ENCODE peak calls at places on chromosome 13, in ten cellular contexts. One of them, this sample, is unnamed. For H3K27me3, the result is how much of the 10 kb centered on the place peaks cover.

GRCh38 chr13:110208116-110208515 is 98.8 kb downstream of the COL4A1 start:
- DNase-seq in bronchial epithelial cell: no peak
- DNase-seq in IMR-90: no peak
- DNase-seq in AG04450: no peak
- DNase-seq in adipocyte: no peak
- DNase-seq in mammary epithelial cell: no peak
- DNase-seq in naive thymus-derived CD4-positive, alpha-beta T cell: no peak
- DNase-seq in colonic mucosa: no peak
- DNase-seq in left lung: no peak
- DNase-seq in tibial nerve: no peak
- DNase-seq in this sample: no peak

GRCh38 chr13:113639661-113640262 is 18.2 kb downstream of the ATP4B start:
- DNase-seq in bronchial epithelial cell: no peak
- DNase-seq in IMR-90: no peak
- DNase-seq in AG04450: no peak
- DNase-seq in adipocyte: no peak
- DNase-seq in mammary epithelial cell: no peak
- DNase-seq in naive thymus-derived CD4-positive, alpha-beta T cell: no peak
- DNase-seq in colonic mucosa: no peak
- DNase-seq in left lung: peak
- DNase-seq in tibial nerve: peak
- DNase-seq in this sample: no peak

GRCh38 chr13:113559901-113560644 is 24.5 kb upstream of the TFDP1 start:
- DNase-seq in bronchial epithelial cell: no peak
- DNase-seq in IMR-90: no peak
- DNase-seq in AG04450: no peak
- DNase-seq in adipocyte: no peak
- DNase-seq in mammary epithelial cell: no peak
- DNase-seq in naive thymus-derived CD4-positive, alpha-beta T cell: no peak
- DNase-seq in colonic mucosa: peak
- DNase-seq in left lung: no peak
- DNase-seq in tibial nerve: no peak
- DNase-seq in this sample: no peak

GRCh38 chr13:73985789-73986188 is 148.4 kb downstream of the KLF12 start:
- DNase-seq in bronchial epithelial cell: no peak
- DNase-seq in IMR-90: no peak
- DNase-seq in AG04450: no peak
- DNase-seq in adipocyte: no peak
- DNase-seq in mammary epithelial cell: no peak
- DNase-seq in naive thymus-derived CD4-positive, alpha-beta T cell: peak
- DNase-seq in colonic mucosa: no peak
- DNase-seq in left lung: no peak
- DNase-seq in tibial nerve: no peak
- DNase-seq in this sample: no peak

GRCh38 chr13:45367358-45367757 is 26.4 kb upstream of the TPT1 start:
- DNase-seq in bronchial epithelial cell: peak
- DNase-seq in IMR-90: peak
- DNase-seq in AG04450: peak
- DNase-seq in adipocyte: peak
- DNase-seq in mammary epithelial cell: peak
- DNase-seq in naive thymus-derived CD4-positive, alpha-beta T cell: peak
- DNase-seq in colonic mucosa: peak
- DNase-seq in left lung: peak
- DNase-seq in tibial nerve: no peak
- DNase-seq in this sample: peak

GRCh38 chr13:110137677-110138008 is 169.3 kb downstream of the COL4A1 start:
- DNase-seq in bronchial epithelial cell: no peak
- DNase-seq in IMR-90: no peak
- DNase-seq in AG04450: no peak
- DNase-seq in adipocyte: peak
- DNase-seq in mammary epithelial cell: no peak
- DNase-seq in naive thymus-derived CD4-positive, alpha-beta T cell: no peak
- DNase-seq in colonic mucosa: peak
- DNase-seq in left lung: peak
- DNase-seq in tibial nerve: no peak
- DNase-seq in this sample: no peak

GRCh38 chr13:100826441-100826840 is 151.8 kb upstream of the TMTC4 start:
- DNase-seq in bronchial epithelial cell: no peak
- DNase-seq in IMR-90: no peak
- DNase-seq in AG04450: no peak
- DNase-seq in adipocyte: no peak
- DNase-seq in mammary epithelial cell: no peak
- DNase-seq in naive thymus-derived CD4-positive, alpha-beta T cell: no peak
- DNase-seq in colonic mucosa: no peak
- DNase-seq in left lung: no peak
- DNase-seq in tibial nerve: no peak
- DNase-seq in this sample: no peak

GRCh38 chr13:110628952-110629701 is 13.8 kb downstream of the NAXD start:
- DNase-seq in bronchial epithelial cell: no peak
- DNase-seq in IMR-90: no peak
- DNase-seq in AG04450: no peak
- DNase-seq in adipocyte: no peak
- DNase-seq in mammary epithelial cell: no peak
- DNase-seq in naive thymus-derived CD4-positive, alpha-beta T cell: no peak
- DNase-seq in colonic mucosa: no peak
- DNase-seq in left lung: no peak
- DNase-seq in tibial nerve: no peak
- DNase-seq in this sample: no peak

GRCh38 chr13:48155850-48156249 is 60.9 kb upstream of the MED4 start:
- DNase-seq in bronchial epithelial cell: peak
- DNase-seq in IMR-90: peak
- DNase-seq in AG04450: no peak
- DNase-seq in adipocyte: peak
- DNase-seq in mammary epithelial cell: peak
- DNase-seq in naive thymus-derived CD4-positive, alpha-beta T cell: peak
- DNase-seq in colonic mucosa: no peak
- DNase-seq in left lung: no peak
- DNase-seq in tibial nerve: no peak
- DNase-seq in this sample: no peak

GRCh38 chr13:48158915-48159314 is 64.0 kb upstream of the MED4 start:
- DNase-seq in bronchial epithelial cell: peak
- DNase-seq in IMR-90: no peak
- DNase-seq in AG04450: no peak
- DNase-seq in adipocyte: no peak
- DNase-seq in mammary epithelial cell: no peak
- DNase-seq in naive thymus-derived CD4-positive, alpha-beta T cell: no peak
- DNase-seq in colonic mucosa: no peak
- DNase-seq in left lung: peak
- DNase-seq in tibial nerve: no peak
- DNase-seq in this sample: no peak

GRCh38 chr13:48154671-48155070 is 59.8 kb upstream of the MED4 start:
- DNase-seq in bronchial epithelial cell: no peak
- DNase-seq in IMR-90: no peak
- DNase-seq in AG04450: no peak
- DNase-seq in adipocyte: no peak
- DNase-seq in mammary epithelial cell: no peak
- DNase-seq in naive thymus-derived CD4-positive, alpha-beta T cell: no peak
- DNase-seq in colonic mucosa: no peak
- DNase-seq in left lung: no peak
- DNase-seq in tibial nerve: no peak
- DNase-seq in this sample: no peak

GRCh38 chr13:48158290-48158689 is 63.4 kb upstream of the MED4 start:
- DNase-seq in bronchial epithelial cell: peak
- DNase-seq in IMR-90: no peak
- DNase-seq in AG04450: no peak
- DNase-seq in adipocyte: no peak
- DNase-seq in mammary epithelial cell: peak
- DNase-seq in naive thymus-derived CD4-positive, alpha-beta T cell: no peak
- DNase-seq in colonic mucosa: no peak
- DNase-seq in left lung: peak
- DNase-seq in tibial nerve: no peak
- DNase-seq in this sample: no peak

DNA sequence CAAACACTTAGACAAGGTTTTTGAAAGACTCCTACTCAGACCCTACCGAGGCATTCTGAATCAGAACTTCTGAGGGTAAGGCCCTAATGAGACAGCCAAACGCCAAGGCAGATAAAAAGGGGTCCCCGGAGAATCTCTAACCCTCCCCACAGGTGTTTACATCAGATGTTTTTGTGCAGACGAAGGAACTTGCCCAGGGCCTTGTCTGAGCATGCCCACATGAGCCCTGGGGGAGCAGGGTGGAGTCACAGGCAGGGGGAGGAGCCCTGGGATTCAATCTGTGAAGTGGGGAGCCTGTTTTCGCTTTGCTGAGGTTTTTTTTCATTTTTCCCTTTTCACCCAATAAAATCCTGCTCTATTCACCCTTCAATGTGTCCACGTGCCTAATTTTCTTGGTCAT is 61.6 kb upstream of the MED4 start:
- DNase-seq in bronchial epithelial cell: peak
- DNase-seq in IMR-90: no peak
- DNase-seq in AG04450: no peak
- DNase-seq in adipocyte: no peak
- DNase-seq in mammary epithelial cell: peak
- DNase-seq in naive thymus-derived CD4-positive, alpha-beta T cell: peak
- DNase-seq in colonic mucosa: peak
- DNase-seq in left lung: peak
- DNase-seq in tibial nerve: no peak
- DNase-seq in this sample: no peak
- H3K4me3 ChIP-seq in bronchial epithelial cell: no peak
- H3K4me3 ChIP-seq in IMR-90: no peak
- H3K4me3 ChIP-seq in AG04450: no peak
- H3K4me3 ChIP-seq in adipocyte: no peak
- H3K4me3 ChIP-seq in mammary epithelial cell: no peak
- H3K4me3 ChIP-seq in naive thymus-derived CD4-positive, alpha-beta T cell: peak
- H3K4me3 ChIP-seq in colonic mucosa: no peak
- H3K4me3 ChIP-seq in left lung: no peak
- H3K4me3 ChIP-seq in tibial nerve: no peak
- H3K4me3 ChIP-seq in this sample: no peak

GRCh38 chr13:78600317-78600899 is 2.9 kb downstream of the POU4F1 start:
- DNase-seq in bronchial epithelial cell: no peak
- DNase-seq in IMR-90: no peak
- DNase-seq in AG04450: no peak
- DNase-seq in adipocyte: no peak
- DNase-seq in mammary epithelial cell: no peak
- DNase-seq in naive thymus-derived CD4-positive, alpha-beta T cell: no peak
- DNase-seq in colonic mucosa: no peak
- DNase-seq in left lung: no peak
- DNase-seq in tibial nerve: no peak
- DNase-seq in this sample: no peak

GRCh38 chr13:78601124-78601885 is 2.0 kb downstream of the POU4F1 start:
- DNase-seq in bronchial epithelial cell: no peak
- DNase-seq in IMR-90: peak
- DNase-seq in AG04450: no peak
- DNase-seq in adipocyte: no peak
- DNase-seq in mammary epithelial cell: no peak
- DNase-seq in naive thymus-derived CD4-positive, alpha-beta T cell: no peak
- DNase-seq in colonic mucosa: no peak
- DNase-seq in left lung: no peak
- DNase-seq in tibial nerve: no peak
- DNase-seq in this sample: no peak

GRCh38 chr13:78603240-78603947 is at the start of gene POU4F1:
- DNase-seq in bronchial epithelial cell: peak
- DNase-seq in IMR-90: peak
- DNase-seq in AG04450: no peak
- DNase-seq in adipocyte: no peak
- DNase-seq in mammary epithelial cell: peak
- DNase-seq in naive thymus-derived CD4-positive, alpha-beta T cell: no peak
- DNase-seq in colonic mucosa: peak
- DNase-seq in left lung: no peak
- DNase-seq in tibial nerve: no peak
- DNase-seq in this sample: peak

GRCh38 chr13:78601886-78602560 is 1.3 kb downstream of the POU4F1 start:
- DNase-seq in bronchial epithelial cell: no peak
- DNase-seq in IMR-90: no peak
- DNase-seq in AG04450: no peak
- DNase-seq in adipocyte: no peak
- DNase-seq in mammary epithelial cell: no peak
- DNase-seq in naive thymus-derived CD4-positive, alpha-beta T cell: no peak
- DNase-seq in colonic mucosa: no peak
- DNase-seq in left lung: no peak
- DNase-seq in tibial nerve: no peak
- DNase-seq in this sample: no peak

DNA sequence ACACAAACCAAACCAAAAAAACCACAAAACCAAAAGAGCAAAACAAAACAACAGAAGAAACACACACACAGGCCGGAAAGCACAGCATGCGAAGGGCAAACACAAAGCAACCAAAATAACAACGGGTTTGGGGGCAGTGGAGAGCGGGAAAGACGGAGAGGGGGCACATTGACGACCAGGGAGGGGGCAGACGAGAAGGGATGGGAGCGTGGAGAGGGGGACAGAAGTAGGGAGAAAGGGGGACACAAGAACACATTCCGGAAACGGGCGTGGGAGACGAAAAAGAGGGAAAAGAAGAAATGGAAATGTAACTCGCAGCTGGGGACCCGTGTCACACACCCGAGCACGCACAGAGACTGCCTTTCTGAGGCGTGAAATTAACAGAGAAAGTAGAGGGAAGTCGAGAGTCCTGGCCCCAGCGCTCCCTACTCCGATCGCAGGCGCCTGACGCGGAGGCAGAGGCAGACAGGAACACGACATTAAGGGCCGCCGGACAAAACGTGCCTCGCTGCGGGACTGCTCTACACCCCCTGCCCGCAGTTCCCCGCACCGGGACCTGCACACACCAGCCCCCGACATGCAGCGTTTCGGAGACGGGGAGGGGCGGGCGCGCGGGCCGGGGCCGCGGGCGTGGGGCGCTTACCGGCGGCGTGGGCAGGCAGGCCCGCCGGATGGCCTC is 652 bp downstream of the POU4F1 start:
- DNase-seq in bronchial epithelial cell: no peak
- DNase-seq in IMR-90: no peak
- DNase-seq in AG04450: no peak
- DNase-seq in adipocyte: no peak
- DNase-seq in mammary epithelial cell: no peak
- DNase-seq in naive thymus-derived CD4-positive, alpha-beta T cell: no peak
- DNase-seq in colonic mucosa: no peak
- DNase-seq in left lung: no peak
- DNase-seq in tibial nerve: no peak
- DNase-seq in this sample: no peak
- H3K27me3 ChIP-seq in bronchial epithelial cell: half or more
- H3K27me3 ChIP-seq in IMR-90: half or more
- H3K27me3 ChIP-seq in AG04450: half or more
- H3K27me3 ChIP-seq in adipocyte: half or more
- H3K27me3 ChIP-seq in mammary epithelial cell: half or more
- H3K27me3 ChIP-seq in naive thymus-derived CD4-positive, alpha-beta T cell: half or more
- H3K27me3 ChIP-seq in colonic mucosa: half or more
- H3K27me3 ChIP-seq in left lung: half or more
- H3K27me3 ChIP-seq in tibial nerve: half or more
- H3K27me3 ChIP-seq in this sample: half or more

GRCh38 chr13:40304391-40304790 is 362.1 kb downstream of the FOXO1 start:
- DNase-seq in bronchial epithelial cell: no peak
- DNase-seq in IMR-90: no peak
- DNase-seq in AG04450: no peak
- DNase-seq in adipocyte: no peak
- DNase-seq in mammary epithelial cell: no peak
- DNase-seq in naive thymus-derived CD4-positive, alpha-beta T cell: no peak
- DNase-seq in colonic mucosa: no peak
- DNase-seq in left lung: no peak
- DNase-seq in tibial nerve: no peak
- DNase-seq in this sample: no peak

GRCh38 chr13:40306817-40307216 is 359.6 kb downstream of the FOXO1 start:
- DNase-seq in bronchial epithelial cell: peak
- DNase-seq in IMR-90: no peak
- DNase-seq in AG04450: no peak
- DNase-seq in adipocyte: no peak
- DNase-seq in mammary epithelial cell: peak
- DNase-seq in naive thymus-derived CD4-positive, alpha-beta T cell: no peak
- DNase-seq in colonic mucosa: no peak
- DNase-seq in left lung: no peak
- DNase-seq in tibial nerve: no peak
- DNase-seq in this sample: no peak

GRCh38 chr13:40302351-40302750 is 364.1 kb downstream of the FOXO1 start:
- DNase-seq in bronchial epithelial cell: no peak
- DNase-seq in IMR-90: no peak
- DNase-seq in AG04450: no peak
- DNase-seq in adipocyte: no peak
- DNase-seq in mammary epithelial cell: no peak
- DNase-seq in naive thymus-derived CD4-positive, alpha-beta T cell: no peak
- DNase-seq in colonic mucosa: no peak
- DNase-seq in left lung: no peak
- DNase-seq in tibial nerve: no peak
- DNase-seq in this sample: no peak
- H3K4me3 ChIP-seq in bronchial epithelial cell: no peak
- H3K4me3 ChIP-seq in IMR-90: no peak
- H3K4me3 ChIP-seq in AG04450: no peak
- H3K4me3 ChIP-seq in adipocyte: no peak
- H3K4me3 ChIP-seq in mammary epithelial cell: no peak
- H3K4me3 ChIP-seq in naive thymus-derived CD4-positive, alpha-beta T cell: no peak
- H3K4me3 ChIP-seq in colonic mucosa: no peak
- H3K4me3 ChIP-seq in left lung: no peak
- H3K4me3 ChIP-seq in tibial nerve: no peak
- H3K4me3 ChIP-seq in this sample: no peak

GRCh38 chr13:57630661-57631606 is 610 bp upstream of the PCDH17 start:
- DNase-seq in bronchial epithelial cell: peak
- DNase-seq in IMR-90: no peak
- DNase-seq in AG04450: no peak
- DNase-seq in adipocyte: peak
- DNase-seq in mammary epithelial cell: peak
- DNase-seq in naive thymus-derived CD4-positive, alpha-beta T cell: no peak
- DNase-seq in colonic mucosa: no peak
- DNase-seq in left lung: no peak
- DNase-seq in tibial nerve: no peak
- DNase-seq in this sample: no peak

GRCh38 chr13:57629391-57629804 is 2.1 kb upstream of the PCDH17 start:
- DNase-seq in bronchial epithelial cell: no peak
- DNase-seq in IMR-90: no peak
- DNase-seq in AG04450: no peak
- DNase-seq in adipocyte: peak
- DNase-seq in mammary epithelial cell: no peak
- DNase-seq in naive thymus-derived CD4-positive, alpha-beta T cell: no peak
- DNase-seq in colonic mucosa: no peak
- DNase-seq in left lung: no peak
- DNase-seq in tibial nerve: no peak
- DNase-seq in this sample: no peak

GRCh38 chr13:57627663-57628062 is 3.9 kb upstream of the PCDH17 start:
- DNase-seq in bronchial epithelial cell: peak
- DNase-seq in IMR-90: peak
- DNase-seq in AG04450: no peak
- DNase-seq in adipocyte: peak
- DNase-seq in mammary epithelial cell: no peak
- DNase-seq in naive thymus-derived CD4-positive, alpha-beta T cell: no peak
- DNase-seq in colonic mucosa: no peak
- DNase-seq in left lung: no peak
- DNase-seq in tibial nerve: no peak
- DNase-seq in this sample: no peak

GRCh38 chr13:57631607-57632275 is at the start of gene PCDH17:
- DNase-seq in bronchial epithelial cell: no peak
- DNase-seq in IMR-90: no peak
- DNase-seq in AG04450: no peak
- DNase-seq in adipocyte: peak
- DNase-seq in mammary epithelial cell: no peak
- DNase-seq in naive thymus-derived CD4-positive, alpha-beta T cell: no peak
- DNase-seq in colonic mucosa: no peak
- DNase-seq in left lung: peak
- DNase-seq in tibial nerve: no peak
- DNase-seq in this sample: no peak

DNA sequence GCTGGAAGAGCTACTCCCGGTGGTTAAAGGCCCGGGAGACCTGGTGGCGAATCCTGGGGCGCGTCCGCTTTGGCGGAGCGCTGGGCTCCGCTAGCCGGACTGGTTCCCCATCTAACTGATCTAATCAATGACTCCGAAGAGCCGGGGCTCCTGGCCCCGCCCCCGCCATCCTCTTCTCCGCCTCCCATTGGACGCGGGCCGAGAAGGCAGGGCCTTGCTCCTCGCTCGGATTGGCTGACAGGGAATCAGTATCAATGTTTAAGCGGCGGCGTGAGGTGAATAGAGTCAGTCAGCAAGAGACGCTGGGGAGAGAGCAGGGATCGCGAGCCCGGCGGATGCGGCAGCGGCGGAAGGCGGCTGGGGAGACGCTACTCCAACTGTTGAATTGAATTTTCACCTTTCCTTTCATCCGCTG is 1.7 kb upstream of the PCDH17 start:
- DNase-seq in bronchial epithelial cell: peak
- DNase-seq in IMR-90: peak
- DNase-seq in AG04450: no peak
- DNase-seq in adipocyte: peak
- DNase-seq in mammary epithelial cell: no peak
- DNase-seq in naive thymus-derived CD4-positive, alpha-beta T cell: peak
- DNase-seq in colonic mucosa: peak
- DNase-seq in left lung: peak
- DNase-seq in tibial nerve: no peak
- DNase-seq in this sample: peak
- H3K27me3 ChIP-seq in bronchial epithelial cell: under half
- H3K27me3 ChIP-seq in IMR-90: half or more
- H3K27me3 ChIP-seq in AG04450: under half
- H3K27me3 ChIP-seq in adipocyte: half or more
- H3K27me3 ChIP-seq in mammary epithelial cell: under half
- H3K27me3 ChIP-seq in naive thymus-derived CD4-positive, alpha-beta T cell: under half
- H3K27me3 ChIP-seq in colonic mucosa: under half
- H3K27me3 ChIP-seq in left lung: under half
- H3K27me3 ChIP-seq in tibial nerve: half or more
- H3K27me3 ChIP-seq in this sample: under half